ENCODE peak calls at places on chromosomes 4 and X, in six cellular contexts. E is H9, I is neuronal stem cell, R is trophoblast cell, M is H1, A is mesenchymal stem cell. W is an unnamed sample.

GRCh38 chr4:101987623-101988243 is 197.2 kb downstream of the BANK1 start:
- DNase-seq in A (peak), I (no peak), E (no peak), R (no peak), M (no peak), W (no peak)

GRCh38 chr4:89640620-89641366 is 196.2 kb downstream of the SNCA start:
- DNase-seq in A (peak), M (peak), I (peak), R (peak), E (peak), W (peak)

GRCh38 chrX:130426531-130426930 is 24.7 kb downstream of the RBMX2 start:
- DNase-seq in A (no peak), E (no peak), I (no peak), M (no peak), R (no peak), W (no peak)

GRCh38 chr4:119135721-119136121 is at the start of gene MYOZ2:
- DNase-seq in M (no peak), I (no peak), R (no peak), A (peak), E (no peak), W (peak)

GRCh38 chrX:39212456-39212855 is 411.2 kb downstream of the MID1IP1 start:
- DNase-seq in E (no peak), M (no peak), I (no peak), A (no peak), R (peak), W (no peak)

GRCh38 chrX:105618393-105619101 is 203.8 kb upstream of the NRK start:
- DNase-seq in A (no peak), I (no peak), M (no peak), E (no peak), R (no peak), W (no peak)

GRCh38 chrX:97065973-97066372 is 182.3 kb downstream of the RPA4 start:
- DNase-seq in R (peak), A (peak), E (no peak), I (no peak), M (no peak), W (peak)

GRCh38 chrX:118231464-118231863 is 114.4 kb upstream of the WDR44 start:
- DNase-seq in E (no peak), R (no peak), M (no peak), A (no peak), I (no peak), W (peak)

GRCh38 chrX:952816-953215 is 259.6 kb downstream of the CRLF2 start:
- DNase-seq in R (no peak), A (no peak), E (no peak), I (no peak), M (no peak), W (no peak)

GRCh38 chr4:1862961-1863296 is 7.0 kb upstream of the LETM1 start:
- DNase-seq in I (no peak), A (no peak), E (no peak), M (no peak), R (no peak), W (no peak)

GRCh38 chr4:139658185-139658584 is 7.4 kb upstream of the MGST2 start:
- DNase-seq in I (no peak), M (no peak), A (no peak), E (peak), R (peak), W (no peak)

GRCh38 chr4:86493460-86493859 is 100.7 kb upstream of the PTPN13 start:
- DNase-seq in M (no peak), E (no peak), R (no peak), I (no peak), A (no peak), W (peak)

GRCh38 chrX:17617794-17618193 is 119.5 kb upstream of the SCML1 start:
- DNase-seq in A (no peak), R (no peak), M (no peak), E (no peak), I (no peak), W (no peak)

GRCh38 chrX:42708222-42708621 is 69.7 kb downstream of the PPP1R2C start:
- DNase-seq in I (no peak), R (no peak), M (no peak), E (no peak), A (no peak), W (no peak)

GRCh38 chr4:144906181-144906895 is 191.7 kb downstream of the ANAPC10 start:
- DNase-seq in A (peak), R (peak), E (no peak), I (no peak), M (no peak), W (peak)

GRCh38 chr4:100985576-100985975 is 361.8 kb downstream of the PPP3CA start:
- DNase-seq in R (no peak), A (no peak), M (no peak), E (no peak), I (no peak), W (no peak)

GRCh38 chr4:136505020-136505419 is 1027.3 kb downstream of the PCDH18 start:
- DNase-seq in R (peak), A (peak), E (no peak), M (no peak), I (no peak), W (no peak)

GRCh38 chr4:67714248-67714583 is 13.3 kb upstream of the UBA6 start:
- DNase-seq in M (no peak), A (peak), I (no peak), R (no peak), E (no peak), W (no peak)

GRCh38 chr4:85028910-85029309 is 62.4 kb upstream of the WDFY3 start:
- DNase-seq in I (no peak), M (no peak), A (peak), E (no peak), R (peak), W (peak)

GRCh38 chrX:17732138-17732783 is 5.0 kb upstream of the SCML1 start:
- DNase-seq in R (no peak), I (no peak), A (no peak), M (no peak), E (no peak), W (peak)

GRCh38 chrX:1106478-1107210 is 105.8 kb downstream of the CRLF2 start:
- DNase-seq in M (no peak), I (no peak), R (no peak), E (peak), A (no peak), W (no peak)

DNA sequence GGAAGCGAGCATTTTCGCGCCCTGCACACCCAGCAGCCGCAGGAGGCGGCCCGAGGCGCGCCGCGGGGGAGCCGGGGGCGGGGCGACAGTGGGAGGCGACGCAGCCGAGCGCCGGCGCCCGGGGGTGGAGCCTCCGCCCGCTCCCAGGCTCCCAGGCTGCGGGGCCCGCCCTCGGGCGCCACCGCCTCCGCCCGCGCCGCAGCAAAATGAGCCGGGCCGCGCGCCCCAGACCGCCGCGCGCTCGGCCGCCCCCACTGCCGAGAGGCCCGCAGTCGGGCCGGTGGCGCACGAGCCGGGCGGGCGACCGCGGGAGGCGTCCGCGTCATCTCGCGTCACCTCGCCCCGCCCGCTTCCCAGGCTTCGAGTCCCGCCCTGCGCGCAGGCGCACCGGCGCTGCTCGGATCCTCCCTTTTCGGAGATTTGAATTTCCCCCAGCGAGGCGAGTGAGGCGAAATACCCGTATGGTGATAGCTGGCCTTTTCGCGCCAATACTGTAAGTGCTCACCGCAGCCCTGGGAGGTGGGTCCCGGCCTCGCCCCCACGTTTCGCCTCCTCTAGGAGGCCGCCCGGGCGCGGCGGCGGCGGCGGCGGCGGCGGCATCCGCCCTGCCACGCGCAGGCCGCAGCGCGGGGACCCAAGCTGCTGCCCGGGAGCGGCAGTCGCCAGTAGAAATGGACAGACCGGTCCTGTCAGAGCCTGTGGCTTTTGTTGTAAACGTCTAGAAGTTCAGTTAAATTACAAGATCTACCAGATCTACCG is at the start of gene TMEM187:
- DNase-seq in M (no peak), A (peak), R (peak), E (peak), I (peak), W (peak)
- H3K4ac ChIP-seq in M (peak), A (peak), R (peak), E (peak), I (no peak), W (peak)

GRCh38 chrX:87397103-87397886 is 120.3 kb upstream of the KLHL4 start:
- DNase-seq in A (peak), M (no peak), E (no peak), R (peak), I (no peak), W (no peak)
- H3K14ac ChIP-seq in A (no peak), M (no peak), E (no peak), R (no peak), I (no peak), W (no peak)

DNA sequence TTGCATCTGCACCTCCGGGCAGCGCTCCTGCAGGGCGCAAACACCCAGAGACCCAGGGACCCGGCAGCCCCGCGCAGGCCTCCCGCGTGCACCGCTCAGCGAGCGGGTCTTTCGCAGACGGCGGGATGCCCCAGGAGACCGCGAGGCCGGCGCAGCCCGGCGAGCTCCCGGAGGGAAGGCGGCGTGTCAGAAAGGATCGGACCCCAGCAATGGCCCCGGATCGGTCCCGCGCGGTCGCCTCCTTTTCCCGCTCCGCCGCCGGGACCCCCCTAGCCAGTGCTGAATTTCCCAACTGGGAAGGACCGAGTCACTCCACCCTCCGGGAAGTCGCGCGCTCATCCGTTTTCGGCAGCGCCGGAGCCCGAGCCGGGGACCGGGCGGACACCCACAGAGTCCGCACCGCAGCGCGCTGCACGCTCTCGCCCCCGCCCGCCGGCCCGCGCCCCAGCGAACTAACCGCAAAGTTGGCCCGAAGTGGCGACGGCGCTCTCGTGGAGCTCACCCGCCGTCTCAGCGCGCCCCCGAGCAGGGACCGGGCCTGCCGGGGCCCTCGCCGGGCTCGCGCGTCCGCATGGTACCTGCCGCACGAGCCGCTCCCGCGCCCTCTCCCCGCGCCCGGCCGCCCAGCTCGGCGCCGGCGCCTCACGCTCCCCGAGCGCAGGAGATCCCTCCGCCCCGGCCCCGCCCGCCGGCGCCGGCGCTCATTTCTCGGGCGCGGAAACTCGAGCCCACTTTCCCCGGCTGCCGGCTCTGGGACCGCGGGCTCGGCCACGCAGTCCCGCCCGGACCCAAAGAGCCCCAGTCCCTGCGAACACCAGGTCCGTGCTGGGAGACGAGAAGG is at the start of gene FAT1:
- DNase-seq in R (peak), E (peak), A (peak), M (no peak), I (peak), W (peak)
- H3K4ac ChIP-seq in R (peak), E (no peak), A (peak), M (peak), I (peak), W (peak)

GRCh38 chr4:17997129-17997528 is 24.4 kb downstream of the LCORL start:
- DNase-seq in R (peak), I (no peak), M (no peak), E (no peak), A (no peak), W (no peak)
- H3K14ac ChIP-seq in R (no peak), I (no peak), M (no peak), E (no peak), A (no peak), W (no peak)

GRCh38 chrX:151727346-151727745 is 7.2 kb upstream of the CNGA2 start:
- DNase-seq in I (no peak), A (no peak), M (no peak), R (no peak), E (no peak), W (no peak)
- H3K4ac ChIP-seq in I (no peak), A (no peak), M (no peak), R (no peak), E (no peak), W (no peak)

DNA sequence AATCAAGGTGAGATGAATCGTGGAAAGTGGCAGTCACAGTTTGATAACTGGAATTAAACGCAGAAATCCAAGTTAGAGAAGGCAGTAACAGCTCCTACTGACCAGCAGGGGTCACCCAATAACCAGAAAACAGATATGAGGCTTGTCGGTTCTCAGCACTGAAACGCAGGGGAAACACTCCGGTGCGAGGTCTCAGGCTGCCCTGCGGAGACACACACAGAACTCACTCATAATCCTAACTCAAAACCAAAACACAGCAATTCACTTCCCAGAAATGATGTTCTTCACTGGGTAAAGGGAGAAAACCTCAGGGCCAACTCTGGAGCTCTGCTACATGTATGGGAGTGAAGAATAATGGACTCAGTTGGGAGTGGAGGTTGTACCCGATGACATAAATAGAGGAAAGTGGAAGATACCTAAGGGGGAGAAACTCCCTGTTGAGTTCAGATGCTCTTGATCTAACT is 384.4 kb downstream of the RAPGEF2 start:
- DNase-seq in I (peak), M (peak), A (peak), E (peak), R (peak), W (peak)
- H3K14ac ChIP-seq in I (no peak), M (no peak), A (no peak), E (no peak), R (no peak), W (no peak)

GRCh38 chr4:41178372-41179085 is 35.8 kb downstream of the APBB2 start:
- DNase-seq in E (no peak), I (no peak), M (no peak), R (no peak), A (peak), W (peak)
- H3K4ac ChIP-seq in E (no peak), I (no peak), M (no peak), R (peak), A (no peak), W (peak)